ENCODE peak calls at places on chromosome 4, in seven cellular contexts. P, L, A, O, I, Z and X are unnamed samples.

GRCh38 chr4:173247316-173247715 is 78.7 kb downstream of the GALNT7 start:
- DNase-seq in P (no peak), L (no peak), A (no peak), O (no peak), I (no peak), Z (no peak), X (no peak)

GRCh38 chr4:188658958-188659522 is 519.8 kb downstream of the TRIML1 start:
- DNase-seq in P (no peak), L (no peak), A (no peak), O (no peak), I (no peak), Z (no peak), X (no peak)

GRCh38 chr4:19224820-19225219 is 1026.9 kb upstream of the SLIT2 start:
- DNase-seq in P (no peak), L (peak), A (peak), O (no peak), I (peak), Z (peak), X (no peak)

GRCh38 chr4:125322363-125322730 is 7.6 kb downstream of the FAT4 start:
- DNase-seq in P (no peak), L (peak), A (no peak), O (no peak), I (no peak), Z (peak), X (no peak)

GRCh38 chr4:153151535-153152452 is 52.4 kb upstream of the TRIM2 start:
- DNase-seq in P (peak), L (peak), A (peak), O (no peak), I (no peak), Z (peak), X (peak)

GRCh38 chr4:22478426-22478825 is 37.4 kb downstream of the ADGRA3 start:
- DNase-seq in P (no peak), L (no peak), A (no peak), O (no peak), I (no peak), Z (no peak), X (no peak)

GRCh38 chr4:6992728-6993655 is 50.2 kb upstream of the TADA2B start:
- DNase-seq in P (no peak), L (no peak), A (peak), O (no peak), I (no peak), Z (peak), X (no peak)

GRCh38 chr4:147927377-147928137 is 195.7 kb downstream of the ARHGAP10 start:
- DNase-seq in P (no peak), L (peak), A (peak), O (no peak), I (no peak), Z (peak), X (no peak)

GRCh38 chr4:85486425-85487101 is 11.6 kb downstream of the ARHGAP24 start:
- DNase-seq in P (no peak), L (peak), A (peak), O (no peak), I (no peak), Z (no peak), X (no peak)

GRCh38 chr4:183478123-183478522 is 26.7 kb upstream of the ING2 start:
- DNase-seq in P (no peak), L (no peak), A (no peak), O (no peak), I (no peak), Z (no peak), X (no peak)

GRCh38 chr4:137124278-137124932 is 407.9 kb downstream of the PCDH18 start:
- DNase-seq in P (no peak), L (peak), A (peak), O (no peak), I (peak), Z (peak), X (no peak)

GRCh38 chr4:137519406-137519805 is 12.9 kb downstream of the PCDH18 start:
- DNase-seq in P (no peak), L (peak), A (no peak), O (no peak), I (no peak), Z (peak), X (no peak)

GRCh38 chr4:76179398-76180318 is 31.5 kb upstream of the NUP54 start:
- DNase-seq in P (peak), L (peak), A (peak), O (peak), I (peak), Z (peak), X (peak)

GRCh38 chr4:110854021-110854678 is 231.3 kb upstream of the PITX2 start:
- DNase-seq in P (peak), L (peak), A (peak), O (no peak), I (no peak), Z (peak), X (no peak)

DNA sequence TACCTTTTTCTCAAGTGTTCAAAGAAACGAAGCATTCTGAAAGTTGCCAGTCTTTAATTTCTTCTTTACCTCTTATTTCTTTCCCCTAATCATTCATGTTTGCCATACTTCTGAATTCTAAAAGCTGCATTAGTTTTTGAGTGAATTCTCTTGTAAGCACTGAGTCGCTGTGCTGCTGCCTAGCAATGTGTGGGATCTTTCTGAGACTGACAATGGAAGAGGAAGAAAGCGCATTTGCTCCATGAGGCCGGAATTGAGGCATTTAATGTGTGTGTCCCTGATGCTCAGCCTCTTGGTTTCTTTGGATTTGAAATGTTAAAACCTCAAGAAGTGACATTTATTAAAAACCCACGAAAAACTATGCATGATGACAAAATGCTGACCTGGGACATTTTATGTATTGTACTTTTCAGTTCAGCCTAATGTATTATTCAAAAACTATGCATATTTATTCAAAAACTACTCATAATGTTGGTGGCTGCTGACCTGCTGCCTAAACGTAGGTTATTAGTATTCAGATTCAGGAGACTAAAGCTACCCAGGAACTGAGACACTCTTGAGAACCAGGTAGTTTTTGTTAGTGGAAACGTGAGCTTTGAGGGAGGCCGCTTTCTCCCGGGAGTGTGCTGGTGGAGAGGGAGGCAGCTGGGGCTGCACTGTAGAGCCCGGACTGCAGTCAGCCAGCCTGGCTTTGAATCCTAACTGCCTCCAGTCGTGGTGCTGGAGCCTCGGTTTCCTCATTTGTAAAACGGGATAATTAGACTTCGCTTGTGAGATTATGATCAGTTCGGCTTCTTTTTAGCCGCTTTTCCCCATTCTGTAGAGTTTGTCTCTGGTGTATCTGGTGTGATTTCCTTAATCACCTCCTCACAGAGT is 11.3 kb downstream of the RGS12 start:
- DNase-seq in P (peak), L (no peak), A (no peak), O (no peak), I (no peak), Z (no peak), X (no peak)
- H3K27ac ChIP-seq in P (no peak), L (no peak), A (no peak), O (no peak), I (no peak), Z (no peak), X (peak)

GRCh38 chr4:1155314-1155713 is 17.1 kb downstream of the SPON2 start:
- DNase-seq in P (no peak), L (no peak), A (no peak), O (no peak), I (no peak), Z (no peak), X (no peak)
- H3K27ac ChIP-seq in P (no peak), L (no peak), A (no peak), O (no peak), I (no peak), Z (no peak), X (no peak)

DNA sequence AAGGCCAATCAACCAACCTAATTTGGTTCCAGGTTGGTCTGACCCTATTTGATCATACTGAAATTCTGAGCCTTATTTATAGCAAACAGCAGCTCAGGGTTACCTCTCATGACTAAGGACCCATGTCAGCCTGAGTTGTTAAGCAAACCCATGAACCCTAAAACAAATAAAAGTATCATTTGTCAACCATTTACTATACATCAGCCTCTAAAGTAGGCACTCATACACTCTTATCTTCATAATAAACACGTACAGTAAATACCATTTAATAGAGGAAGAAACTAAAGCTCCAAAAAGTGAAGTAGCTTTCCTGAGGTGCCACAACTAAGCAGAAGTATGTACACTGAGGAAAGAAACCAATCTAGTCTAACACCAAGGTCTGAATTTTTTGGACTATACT is 25.2 kb downstream of the MANBA start:
- DNase-seq in P (no peak), L (no peak), A (peak), O (no peak), I (no peak), Z (no peak), X (no peak)
- H3K27ac ChIP-seq in P (no peak), L (no peak), A (no peak), O (no peak), I (no peak), Z (no peak), X (no peak)

DNA sequence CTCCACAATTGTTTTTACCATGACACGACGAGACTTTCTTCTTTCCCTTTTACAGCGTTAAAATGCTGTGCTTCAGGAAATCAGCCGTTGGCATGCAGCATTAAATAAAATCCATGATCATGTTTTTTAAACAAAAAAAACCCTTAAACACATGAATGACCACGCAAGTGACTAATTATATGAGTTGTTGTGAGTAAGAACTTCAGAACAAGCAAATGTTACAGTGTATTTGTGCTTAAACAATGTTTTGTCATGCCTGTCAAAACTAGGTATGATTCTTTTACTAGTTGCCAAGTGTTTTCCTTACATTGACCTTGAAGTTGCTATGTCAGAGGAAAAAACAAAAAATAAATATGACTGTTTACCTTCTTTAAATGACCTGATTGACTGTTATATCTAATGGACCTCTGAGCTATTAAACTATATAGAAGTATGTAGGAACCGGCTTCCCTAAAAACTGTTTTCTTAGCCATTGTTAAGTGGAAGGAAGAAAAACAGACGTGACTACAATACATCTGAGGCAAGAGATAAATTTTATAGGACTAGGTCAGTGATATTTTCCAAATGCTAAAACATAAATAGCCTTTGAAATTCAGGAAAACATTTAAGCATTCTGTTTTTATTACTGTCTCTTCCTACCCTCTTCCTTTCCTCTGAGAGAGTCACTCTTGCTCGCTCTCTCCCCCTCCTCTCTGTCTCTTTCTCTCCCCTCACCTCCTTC is 197.1 kb downstream of the PALLD start:
- DNase-seq in P (no peak), L (no peak), A (no peak), O (no peak), I (no peak), Z (peak), X (no peak)
- H3K27ac ChIP-seq in P (no peak), L (no peak), A (peak), O (no peak), I (no peak), Z (no peak), X (no peak)